ENCODE peak calls at places on chromosome 2, in nine cellular contexts. C, J, A, L, U, Z, I, M and H are unnamed samples.

GRCh38 chr2:112679484-112679883 is 33.7 kb downstream of the SLC20A1 start:
- DNase-seq in I (no peak), L (peak), Z (peak), M (no peak), C (peak), A (no peak), J (peak), U (no peak), H (no peak)

GRCh38 chr2:220043993-220044335 is 416.5 kb downstream of the SLC4A3 start:
- DNase-seq in Z (no peak), L (no peak), A (no peak), I (no peak), M (no peak), J (no peak), U (no peak), C (no peak), H (no peak)

GRCh38 chr2:169928463-169928864 is 101.2 kb downstream of the UBR3 start:
- DNase-seq in U (peak), Z (peak), A (no peak), C (peak), J (peak), I (no peak), M (peak), L (no peak), H (peak)

GRCh38 chr2:205865794-205866490 is 183.6 kb downstream of the NRP2 start:
- DNase-seq in Z (peak), C (no peak), L (no peak), J (no peak), A (no peak), U (no peak), I (no peak), M (no peak), H (no peak)

GRCh38 chr2:191935247-191935646 is 88.4 kb upstream of the CAVIN2 start:
- DNase-seq in J (no peak), C (no peak), I (no peak), Z (no peak), L (peak), M (no peak), A (no peak), U (no peak), H (no peak)

GRCh38 chr2:36451512-36451911 is 95.9 kb downstream of the CRIM1 start:
- DNase-seq in J (peak), I (no peak), C (peak), Z (no peak), A (no peak), M (no peak), U (no peak), L (no peak), H (peak)

GRCh38 chr2:217367464-217367863 is 507.6 kb upstream of the TNP1 start:
- DNase-seq in A (no peak), J (no peak), U (no peak), L (no peak), I (no peak), M (no peak), Z (peak), C (no peak), H (no peak)

GRCh38 chr2:53317863-53318262 is 449.7 kb upstream of the CHAC2 start:
- DNase-seq in Z (peak), J (no peak), M (no peak), L (no peak), C (no peak), U (no peak), A (no peak), I (no peak), H (no peak)

GRCh38 chr2:33788044-33788443 is 188.9 kb upstream of the FAM98A start:
- DNase-seq in M (no peak), C (no peak), I (no peak), J (no peak), Z (peak), L (no peak), U (no peak), A (no peak), H (no peak)

GRCh38 chr2:205835251-205835900 is 153.1 kb downstream of the NRP2 start:
- DNase-seq in U (no peak), C (no peak), A (no peak), Z (no peak), I (no peak), L (no peak), J (no peak), M (no peak), H (no peak)

GRCh38 chr2:135096665-135097446 is 44.8 kb downstream of the RAB3GAP1 start:
- DNase-seq in J (peak), U (no peak), Z (peak), M (no peak), A (no peak), L (no peak), I (no peak), C (peak), H (peak)

GRCh38 chr2:235011607-235011928 is 59.8 kb downstream of the SH3BP4 start:
- DNase-seq in Z (no peak), J (no peak), I (no peak), A (peak), M (no peak), L (no peak), C (no peak), U (no peak), H (no peak)

GRCh38 chr2:28160986-28161425 is 231.7 kb upstream of the FOSL2 start:
- DNase-seq in A (no peak), L (no peak), M (no peak), Z (peak), C (peak), J (peak), U (no peak), I (no peak), H (peak)

GRCh38 chr2:135768863-135769262 is 27.2 kb downstream of the UBXN4 start:
- DNase-seq in C (no peak), I (no peak), L (no peak), J (no peak), Z (no peak), U (no peak), A (no peak), M (no peak), H (no peak)

GRCh38 chr2:176138526-176139169 is 9.1 kb downstream of the HOXD8 start:
- DNase-seq in M (no peak), C (no peak), U (no peak), Z (no peak), L (no peak), J (no peak), A (no peak), I (no peak), H (no peak)

GRCh38 chr2:129877795-129878775 is 101.4 kb upstream of the RAB6C start:
- DNase-seq in I (no peak), M (no peak), U (no peak), Z (no peak), L (peak), J (no peak), A (peak), C (peak), H (peak)

GRCh38 chr2:222982010-222982908 is 69.7 kb upstream of the KCNE4 start:
- DNase-seq in A (no peak), I (peak), U (peak), L (peak), J (peak), Z (peak), M (peak), C (peak), H (peak)

GRCh38 chr2:119106301-119106897 is 52.2 kb downstream of the C1QL2 start:
- DNase-seq in Z (peak), A (peak), C (peak), L (no peak), M (peak), U (peak), J (peak), I (peak), H (peak)

GRCh38 chr2:1556776-1557466 is 143.7 kb downstream of the TPO start:
- DNase-seq in Z (peak), I (no peak), U (no peak), L (no peak), A (no peak), M (no peak), J (peak), C (peak), H (peak)

GRCh38 chr2:161124186-161124585 is 36.0 kb upstream of the TANK start:
- DNase-seq in I (no peak), L (no peak), C (no peak), M (no peak), U (no peak), A (no peak), Z (peak), J (no peak), H (no peak)

GRCh38 chr2:177303939-177304338 is 39.4 kb upstream of the NFE2L2 start:
- DNase-seq in C (no peak), Z (no peak), A (no peak), U (no peak), J (no peak), M (no peak), L (no peak), I (no peak), H (no peak)
- TF ChIP-seq CTCF in C (no peak), Z (peak), A (no peak), U (no peak), J (no peak), M (no peak), L (no peak), I (no peak), H (no peak)

GRCh38 chr2:42804338-42804737 is 12.0 kb upstream of the HAAO start:
- DNase-seq in Z (peak), J (peak), M (no peak), I (no peak), U (no peak), C (peak), L (no peak), A (no peak), H (peak)
- TF ChIP-seq CTCF in Z (no peak), J (no peak), M (no peak), I (no peak), U (no peak), C (no peak), L (no peak), A (no peak), H (no peak)

GRCh38 chr2:98507461-98507860 is 62.8 kb downstream of the INPP4A start:
- DNase-seq in J (no peak), M (no peak), I (no peak), U (no peak), A (no peak), C (no peak), L (no peak), Z (no peak), H (no peak)
- TF ChIP-seq CTCF in J (no peak), M (no peak), I (no peak), U (no peak), A (no peak), C (no peak), L (no peak), Z (no peak), H (no peak)

DNA sequence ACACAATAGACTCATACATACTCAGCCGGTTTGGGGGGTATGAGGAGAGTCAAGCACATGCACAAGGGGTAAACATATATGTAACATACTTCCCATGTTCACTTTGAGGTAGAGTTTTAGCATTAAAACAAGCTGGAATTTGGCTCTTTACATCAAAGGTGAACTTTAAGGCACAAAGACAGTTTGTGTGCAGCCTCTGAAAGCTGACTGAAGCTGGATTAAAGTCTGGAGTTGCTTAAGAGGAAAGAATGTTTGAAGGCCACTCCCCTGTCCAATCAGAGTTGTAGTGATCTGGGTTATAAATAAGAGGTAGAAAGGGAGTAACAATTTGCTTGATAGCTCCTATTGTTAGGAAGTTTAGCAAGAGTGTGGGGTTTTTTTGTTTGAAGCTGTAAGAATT is 282.1 kb downstream of the DPP10 start:
- DNase-seq in I (no peak), M (no peak), C (no peak), U (peak), L (no peak), A (no peak), J (no peak), Z (no peak), H (no peak)
- TF ChIP-seq CTCF in I (no peak), M (no peak), C (no peak), U (no peak), L (no peak), A (no peak), J (no peak), Z (no peak), H (no peak)

DNA sequence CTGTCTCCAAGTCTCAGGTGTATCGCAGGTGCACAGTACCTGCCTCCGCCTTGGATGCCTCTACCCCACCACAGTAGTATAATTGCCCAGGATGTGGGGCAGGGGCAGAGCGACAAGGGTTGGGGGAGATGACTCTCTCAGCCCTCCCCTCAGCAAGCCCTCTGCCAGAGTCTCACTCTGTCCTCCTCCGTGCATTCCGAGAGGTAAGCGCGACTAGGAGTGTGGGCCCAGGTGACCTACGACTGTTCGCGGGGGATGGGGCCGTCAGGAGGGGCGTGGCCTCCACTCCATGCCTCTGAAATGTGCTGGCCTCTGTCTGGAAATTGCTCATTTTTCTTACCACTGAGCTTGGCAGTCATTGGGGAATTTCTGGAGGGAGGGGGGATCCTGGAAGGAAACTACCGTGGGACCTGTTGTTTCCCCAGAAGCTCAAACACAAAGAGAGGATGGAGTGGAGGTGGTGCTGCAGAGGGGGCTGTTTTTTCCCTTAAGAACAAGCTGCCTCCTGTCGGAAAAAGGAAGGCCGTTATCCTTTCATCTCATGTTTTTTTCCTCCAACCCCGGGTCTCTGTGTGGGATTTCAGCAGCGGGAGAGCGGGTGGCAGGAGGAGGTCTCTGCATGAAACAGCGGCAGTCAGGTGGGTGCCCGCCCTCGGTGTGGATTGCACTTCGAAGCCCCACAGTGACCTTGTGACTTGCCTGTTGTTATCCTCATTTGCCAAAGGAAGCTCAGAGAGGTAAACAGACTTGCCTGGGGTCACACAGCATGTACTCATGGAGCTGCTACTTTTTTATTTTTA is 13.0 kb upstream of the RALB start:
- DNase-seq in C (peak), J (peak), A (no peak), I (no peak), L (no peak), Z (peak), U (peak), M (peak), H (peak)
- TF ChIP-seq CTCF in C (no peak), J (no peak), A (no peak), I (no peak), L (no peak), Z (no peak), U (no peak), M (peak), H (no peak)

DNA sequence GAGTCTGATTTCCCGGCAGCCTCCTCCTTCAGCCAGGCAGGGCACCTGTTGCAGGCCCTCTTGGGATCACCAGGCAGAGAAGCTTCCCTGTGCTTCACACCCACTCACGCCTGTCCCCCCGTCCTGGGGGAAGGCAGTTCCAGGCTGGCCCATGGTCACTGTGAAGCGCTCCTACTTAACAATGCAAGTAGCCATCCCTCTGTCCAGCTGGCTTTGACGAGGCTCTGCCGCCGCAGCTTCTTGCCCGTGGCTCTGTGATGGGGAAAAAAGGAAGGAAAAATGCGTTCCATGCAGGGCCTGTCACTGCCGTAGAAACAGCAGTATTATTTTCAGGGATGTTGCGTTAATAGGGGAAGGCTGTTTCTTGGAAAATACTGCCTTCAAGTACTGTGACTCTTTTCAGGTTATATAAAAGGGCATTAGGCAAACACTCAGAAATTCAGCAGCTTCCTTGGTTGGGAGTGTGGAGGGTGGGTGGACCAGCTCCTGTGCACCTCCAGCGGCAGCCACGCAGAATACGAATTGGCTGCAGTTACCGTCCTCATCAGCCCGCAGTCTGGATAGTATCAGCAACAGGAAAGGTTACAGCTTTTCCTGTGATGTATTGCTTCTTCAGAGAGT is 232.3 kb downstream of the KLHL29 start:
- DNase-seq in U (no peak), J (peak), I (no peak), C (peak), Z (no peak), M (peak), A (no peak), L (peak), H (peak)
- TF ChIP-seq CTCF in U (no peak), J (peak), I (no peak), C (peak), Z (peak), M (peak), A (peak), L (no peak), H (peak)

DNA sequence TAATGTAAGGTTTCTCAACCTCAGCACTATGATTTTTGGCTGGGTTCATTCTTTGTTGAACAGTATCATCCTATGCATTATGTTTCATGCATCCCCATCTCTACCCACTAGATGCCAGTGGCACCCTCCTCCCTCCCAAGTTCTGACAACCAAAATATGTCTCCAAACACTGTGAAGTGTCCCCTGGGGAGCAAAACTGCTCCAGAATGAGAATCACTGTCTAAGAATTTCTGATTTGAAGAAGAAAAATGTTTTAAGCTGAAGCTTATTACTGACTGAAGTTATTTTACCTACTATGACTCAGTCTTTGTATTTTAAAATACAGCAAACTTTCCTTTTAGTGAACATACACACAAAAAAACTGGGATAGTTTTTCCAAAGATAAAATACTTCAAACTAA is 3.4 kb downstream of the THADA start:
- DNase-seq in J (peak), L (no peak), M (no peak), I (no peak), Z (no peak), C (peak), A (no peak), U (no peak), H (peak)
- TF ChIP-seq CTCF in J (peak), L (no peak), M (no peak), I (no peak), Z (no peak), C (no peak), A (no peak), U (no peak), H (no peak)

DNA sequence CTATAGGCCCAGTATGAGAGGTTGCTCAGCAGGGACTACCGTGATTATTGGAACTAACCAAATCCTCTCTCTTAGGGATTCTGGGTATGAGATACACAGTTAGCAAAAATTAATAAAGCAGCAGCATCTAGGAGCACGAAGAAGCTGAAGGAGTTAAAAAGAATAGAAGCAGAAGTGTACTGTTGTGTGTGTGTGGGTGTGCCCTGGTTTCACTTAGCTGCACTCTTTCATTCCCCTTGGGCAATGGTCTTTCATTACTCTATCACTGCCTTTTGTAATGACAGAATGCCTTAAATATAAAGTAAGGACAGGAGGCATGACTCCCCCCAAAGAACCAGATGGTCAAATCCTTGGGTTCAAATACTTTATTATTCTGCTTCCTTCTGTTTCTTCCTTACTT is 115.9 kb upstream of the CD302 start:
- DNase-seq in M (no peak), I (no peak), U (no peak), L (no peak), Z (no peak), A (no peak), C (no peak), J (no peak), H (no peak)
- TF ChIP-seq CTCF in M (no peak), I (no peak), U (no peak), L (no peak), Z (no peak), A (no peak), C (no peak), J (no peak), H (no peak)

DNA sequence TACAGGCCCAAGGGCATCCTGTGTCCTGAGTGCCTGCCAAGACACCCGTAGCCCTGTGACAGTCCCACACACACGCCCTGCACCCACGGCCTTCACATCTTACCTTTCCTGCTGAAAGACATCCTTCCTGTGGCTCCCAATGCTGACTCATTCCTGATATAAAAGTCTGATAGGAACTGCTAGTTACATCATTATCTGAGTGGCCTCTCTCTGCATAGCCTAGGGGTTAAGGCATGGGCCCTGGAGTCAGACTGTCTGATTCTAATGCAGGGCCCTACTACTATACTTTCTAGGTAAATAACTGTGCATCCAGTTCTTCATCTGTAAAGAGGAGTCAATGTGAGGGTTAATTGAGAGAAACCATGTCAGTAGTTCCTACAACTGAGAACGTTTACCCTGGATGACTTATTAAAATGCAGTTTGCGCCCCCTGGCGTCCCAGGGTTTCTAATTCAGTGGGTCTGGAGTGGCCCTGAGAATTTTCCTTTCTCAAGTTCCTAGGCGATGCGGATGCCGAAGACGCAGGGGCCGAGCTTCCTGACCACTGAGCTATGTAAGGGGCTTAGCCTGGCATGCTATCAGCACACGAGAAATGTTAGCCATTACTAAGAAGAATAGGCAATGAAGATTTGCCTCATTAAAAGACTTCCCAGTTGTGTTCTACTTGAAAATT is 6.0 kb upstream of the GPR45 start:
- DNase-seq in C (peak), L (peak), U (peak), M (peak), J (peak), Z (peak), A (peak), I (peak), H (peak)
- TF ChIP-seq CTCF in C (peak), L (peak), U (peak), M (peak), J (peak), Z (peak), A (peak), I (peak), H (peak)

GRCh38 chr2:179020156-179020750 is 29.7 kb downstream of the CCDC141 start:
- DNase-seq in J (peak), M (no peak), C (peak), I (peak), L (no peak), Z (peak), U (peak), A (peak), H (peak)
- TF ChIP-seq CTCF in J (peak), M (peak), C (peak), I (peak), L (peak), Z (peak), U (peak), A (peak), H (peak)